ENCODE peak calls at places on chromosomes 11 and 22, in four cellular contexts. P, Y, T and U are unnamed samples.

GRCh38 chr11:133906241-133906640 is 50.5 kb downstream of the IGSF9B start:
- DNase-seq in P (no peak), Y (no peak), T (no peak), U (no peak)

GRCh38 chr22:39292561-39293074 is 26.8 kb downstream of the RPL3 start:
- DNase-seq in P (peak), Y (peak), T (no peak), U (no peak)

GRCh38 chr11:64233913-64234839 is at the start of gene VEGFB:
- DNase-seq in P (peak), Y (peak), T (no peak), U (peak)

GRCh38 chr11:118697346-118697745 is 17.9 kb upstream of the TREH start:
- DNase-seq in P (no peak), Y (no peak), T (no peak), U (no peak)

GRCh38 chr11:9060700-9061111 is 30.7 kb downstream of the SCUBE2 start:
- DNase-seq in P (no peak), Y (peak), T (no peak), U (peak)

GRCh38 chr22:20957691-20958440 is 9.2 kb upstream of the AIFM3 start:
- DNase-seq in P (no peak), Y (no peak), T (no peak), U (peak)

GRCh38 chr11:34840736-34841386 is 75.3 kb downstream of the APIP start:
- DNase-seq in P (no peak), Y (peak), T (no peak), U (peak)

GRCh38 chr11:20238712-20239111 is 78.4 kb upstream of the DBX1 start:
- DNase-seq in P (no peak), Y (no peak), T (no peak), U (no peak)

GRCh38 chr11:1487091-1487850 is 692 bp upstream of the MOB2 start:
- DNase-seq in P (no peak), Y (no peak), T (no peak), U (no peak)

GRCh38 chr11:117796456-117797428 is at the start of gene DSCAML1:
- DNase-seq in P (no peak), Y (peak), T (no peak), U (peak)

GRCh38 chr22:45499746-45500145 is 2.9 kb upstream of the FBLN1 start:
- DNase-seq in P (no peak), Y (no peak), T (no peak), U (no peak)

GRCh38 chr11:12276356-12276755 is 101.0 kb upstream of the PARVA start:
- DNase-seq in P (no peak), Y (no peak), T (no peak), U (no peak)

GRCh38 chr11:66478823-66479740 is 1.2 kb upstream of the DPP3 start:
- DNase-seq in P (no peak), Y (peak), T (no peak), U (peak)

GRCh38 chr11:8227156-8228152 is 36.2 kb downstream of the LMO1 start:
- DNase-seq in P (no peak), Y (no peak), T (peak), U (no peak)

GRCh38 chr11:131597875-131598274 is 227.5 kb downstream of the NTM start:
- DNase-seq in P (no peak), Y (no peak), T (no peak), U (no peak)

GRCh38 chr22:27754888-27755480 is 46.6 kb downstream of the MN1 start:
- DNase-seq in P (no peak), Y (no peak), T (no peak), U (no peak)

GRCh38 chr22:28955817-28956216 is 72.4 kb downstream of the ZNRF3 start:
- DNase-seq in P (no peak), Y (no peak), T (no peak), U (peak)

GRCh38 chr11:117299351-117300300 is 8.5 kb downstream of the BACE1-AS start:
- DNase-seq in P (no peak), Y (no peak), T (no peak), U (no peak)

GRCh38 chr22:44580176-44580575 is 82.1 kb upstream of the RTL6 start:
- DNase-seq in P (no peak), Y (no peak), T (no peak), U (no peak)

GRCh38 chr11:6298605-6299004 is 21.7 kb downstream of the CAVIN3 start:
- DNase-seq in P (no peak), Y (no peak), T (no peak), U (no peak)

GRCh38 chr11:75188671-75189070 is 37.8 kb downstream of the SLCO2B1 start:
- DNase-seq in P (no peak), Y (no peak), T (no peak), U (no peak)

GRCh38 chr22:37397246-37397645 is 30.0 kb downstream of the ELFN2 start:
- DNase-seq in P (no peak), Y (no peak), T (no peak), U (no peak)

GRCh38 chr11:113372317-113372716 is 15.3 kb upstream of the ANKK1 start:
- DNase-seq in P (no peak), Y (no peak), T (no peak), U (no peak)
- TF ChIP-seq CTCF in P (no peak), Y (peak), T (peak), U (no peak)

DNA sequence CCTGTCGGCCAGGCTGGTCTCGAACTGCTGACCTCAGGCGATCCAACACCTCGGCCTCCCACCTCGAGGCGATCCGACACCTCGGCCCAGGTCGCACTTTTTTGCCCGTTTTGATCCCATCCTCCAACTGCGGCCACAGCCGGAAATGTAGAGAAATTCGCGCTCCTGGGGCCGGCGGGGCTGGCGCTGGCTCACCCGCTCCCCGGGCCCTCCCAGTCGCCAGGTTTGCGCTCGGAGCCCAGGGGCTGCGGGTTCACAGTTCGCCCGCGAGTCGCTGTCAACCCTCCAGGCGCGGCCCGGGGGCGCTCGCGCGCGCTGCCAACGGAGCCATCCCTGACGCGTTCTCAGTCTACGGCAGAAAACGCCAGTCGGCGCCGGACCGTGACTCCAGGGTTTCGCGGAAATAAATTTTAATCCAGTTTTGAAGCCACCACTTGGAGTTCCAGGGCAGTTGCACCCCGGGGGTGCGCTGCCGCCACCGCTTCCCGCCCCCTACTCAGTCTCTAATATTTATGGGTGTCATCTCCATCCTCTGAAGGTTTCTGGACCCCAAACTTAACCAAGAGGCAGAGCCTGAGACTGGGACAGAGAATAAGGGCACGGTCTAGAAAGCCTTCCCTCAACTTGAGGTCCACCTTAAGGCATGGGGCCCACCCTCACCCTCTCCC is 1.5 kb upstream of the KLHDC7B start:
- DNase-seq in P (peak), Y (no peak), T (no peak), U (peak)
- TF ChIP-seq CTCF in P (peak), Y (no peak), T (peak), U (peak)

DNA sequence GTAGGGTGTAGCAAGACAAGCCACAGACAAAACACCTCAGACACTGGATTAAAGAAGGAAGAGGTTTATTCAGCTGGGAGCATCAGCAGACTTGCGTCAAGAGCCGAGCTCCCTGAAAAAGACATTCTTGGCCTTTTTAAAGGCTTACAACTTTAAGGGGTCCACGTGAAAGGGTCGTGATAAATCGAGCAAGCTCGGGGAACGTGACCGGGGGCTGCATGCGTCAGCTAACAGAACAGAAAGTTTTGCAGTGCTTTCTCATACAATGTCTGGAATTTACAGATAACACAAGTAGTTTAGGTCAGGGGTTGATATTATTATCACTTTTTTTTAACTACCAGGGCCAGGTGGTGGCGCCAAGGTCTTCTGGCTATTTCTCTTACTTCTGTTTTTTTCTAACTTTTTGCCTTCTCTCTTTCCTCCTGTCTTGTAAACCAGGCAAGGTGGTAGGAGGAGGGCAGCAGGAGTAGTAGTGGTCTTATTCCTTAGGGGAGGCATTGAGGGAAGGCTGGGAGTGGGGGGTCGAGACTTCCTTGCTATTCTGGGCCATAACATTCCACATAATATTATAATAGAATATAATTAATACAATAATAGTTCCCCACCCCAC is 631 bp upstream of the ALDH3B1 start:
- DNase-seq in P (no peak), Y (no peak), T (no peak), U (peak)
- TF ChIP-seq CTCF in P (no peak), Y (peak), T (no peak), U (no peak)

DNA sequence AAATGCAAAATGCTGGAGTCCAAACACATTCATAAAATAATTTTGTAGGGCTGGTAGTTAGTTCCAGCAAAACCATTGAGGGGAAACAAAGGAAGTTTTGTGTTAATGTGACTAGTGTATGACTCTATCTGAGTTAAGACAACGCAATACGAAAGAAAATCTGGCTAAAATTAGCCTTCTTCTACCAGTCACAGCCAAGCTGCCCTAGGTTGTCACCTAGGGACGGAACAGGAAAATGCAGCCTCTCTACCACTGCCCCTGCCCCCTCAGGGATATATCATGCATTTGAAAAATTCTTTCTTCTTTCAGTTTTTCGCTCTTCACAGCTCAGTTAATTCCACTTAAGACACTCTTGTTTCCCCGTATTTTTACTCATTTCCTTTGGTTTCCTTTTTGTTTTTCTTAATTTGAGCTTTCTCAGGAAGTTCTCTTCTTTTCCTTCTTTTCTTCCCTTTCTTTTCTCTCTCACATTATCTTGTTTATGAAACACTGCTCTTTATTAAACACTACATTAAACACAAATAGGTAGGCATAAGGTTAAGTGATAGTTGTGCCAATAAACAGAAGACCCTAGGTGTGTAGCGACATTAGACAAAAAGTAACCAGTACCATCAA is 30.6 kb downstream of the KIRREL3 start:
- DNase-seq in P (no peak), Y (peak), T (no peak), U (no peak)
- TF ChIP-seq CTCF in P (peak), Y (peak), T (peak), U (peak)